ENCODE peak calls at places on chromosomes 12 and 14, in ten cellular contexts. D is NCI-H146; C is K562; H is GM04504; O is T-helper 1 cell; Q is left ventricle myocardium superior; X is NCI-H187 treated with DMSO at 0.1 percent for 48 hours; Y is T follicular helper cell; B is posterior cingulate gyrus; N is stimulated activated CD8-positive, alpha-beta memory T cell treated with anti-CD3 and anti-CD28 coated beads, Interleukin-12 subunit alpha, Interleukin-12 subunit beta, amount 100 ng/mL, for 4 hours. W is an unnamed sample.

GRCh38 chr14:95488376-95489162 is 27.9 kb downstream of the SYNE3 start:
- DNase-seq in Y (no peak), Q (peak), D (no peak), C (no peak), N (no peak), X (no peak), B (peak), H (no peak), O (no peak), W (no peak)

GRCh38 chr12:47493801-47494200 is 212.0 kb downstream of the RPAP3 start:
- DNase-seq in Q (no peak), N (no peak), X (no peak), C (no peak), O (no peak), B (no peak), H (no peak), Y (no peak), D (no peak), W (no peak)

GRCh38 chr12:31835276-31835882 is 106.6 kb upstream of the AMN1 start:
- DNase-seq in Q (no peak), C (no peak), D (no peak), X (no peak), N (no peak), Y (no peak), H (no peak), O (no peak), B (no peak), W (no peak)

GRCh38 chr12:115203661-115204060 is 519.7 kb upstream of the TBX3 start:
- DNase-seq in N (no peak), C (no peak), O (no peak), Y (no peak), B (no peak), D (no peak), X (no peak), H (no peak), Q (no peak), W (no peak)

GRCh38 chr12:119803391-119803791 is 73.7 kb downstream of the CIT start:
- DNase-seq in B (peak), X (no peak), D (no peak), Y (no peak), Q (no peak), H (no peak), C (no peak), O (no peak), N (no peak), W (no peak)

GRCh38 chr12:99131761-99132199 is 486.7 kb downstream of the APAF1 start:
- DNase-seq in Q (peak), X (no peak), D (no peak), Y (no peak), H (no peak), N (no peak), B (peak), O (no peak), C (no peak), W (peak)

GRCh38 chr12:7642876-7643309 is 22.8 kb downstream of the APOBEC1 start:
- DNase-seq in X (no peak), C (no peak), N (no peak), O (no peak), Y (no peak), Q (no peak), H (no peak), B (no peak), D (no peak), W (no peak)

GRCh38 chr12:49524660-49525324 is 14.0 kb upstream of the KCNH3 start:
- DNase-seq in D (no peak), H (no peak), O (no peak), B (no peak), N (no peak), X (no peak), Q (no peak), Y (no peak), C (no peak), W (no peak)

GRCh38 chr12:41250748-41251147 is 62.6 kb downstream of the PDZRN4 start:
- DNase-seq in H (no peak), D (no peak), O (no peak), Y (no peak), C (no peak), N (no peak), B (no peak), X (no peak), Q (no peak), W (no peak)

GRCh38 chr12:104748790-104749189 is 209.3 kb downstream of the SLC41A2 start:
- DNase-seq in H (no peak), D (no peak), X (no peak), O (no peak), B (no peak), Q (no peak), Y (no peak), N (no peak), C (no peak), W (no peak)

GRCh38 chr12:124837958-124838803 is 25.5 kb downstream of the SCARB1 start:
- DNase-seq in O (no peak), H (peak), Y (no peak), N (no peak), C (no peak), X (no peak), B (peak), D (peak), Q (peak), W (peak)

GRCh38 chr12:107749094-107749493 is 11.8 kb downstream of the PRDM4 start:
- DNase-seq in N (no peak), D (no peak), Q (no peak), C (no peak), H (peak), Y (no peak), B (no peak), X (no peak), O (no peak), W (no peak)

GRCh38 chr12:68785358-68785757 is 22.6 kb upstream of the MDM2 start:
- DNase-seq in N (no peak), X (no peak), Q (no peak), H (no peak), D (no peak), B (no peak), C (no peak), O (no peak), Y (no peak), W (no peak)

GRCh38 chr12:58066296-58066695 is 124.9 kb downstream of the ATP23 start:
- DNase-seq in H (no peak), D (no peak), Q (no peak), O (no peak), Y (no peak), B (no peak), X (no peak), N (no peak), C (no peak), W (no peak)

GRCh38 chr12:26661399-26661798 is 171.6 kb downstream of the ITPR2 start:
- DNase-seq in Q (no peak), C (no peak), O (no peak), Y (no peak), B (no peak), D (no peak), N (no peak), X (no peak), H (no peak), W (no peak)

GRCh38 chr12:47156167-47156736 is 76.5 kb upstream of the AMIGO2 start:
- DNase-seq in X (no peak), H (no peak), C (peak), D (no peak), Q (peak), N (no peak), B (no peak), Y (no peak), O (no peak), W (no peak)

GRCh38 chr14:39593339-39593738 is 161.1 kb upstream of the FBXO33 start:
- DNase-seq in Y (no peak), N (no peak), O (no peak), Q (no peak), C (no peak), H (no peak), D (no peak), X (no peak), B (no peak), W (no peak)

GRCh38 chr12:46473634-46474201 is 101.1 kb upstream of the SLC38A2 start:
- DNase-seq in N (no peak), D (no peak), X (no peak), O (no peak), Y (no peak), B (no peak), Q (peak), C (peak), H (peak), W (no peak)

GRCh38 chr12:138898-139534 is 72.4 kb downstream of the IQSEC3 start:
- DNase-seq in D (no peak), H (no peak), B (no peak), O (no peak), Q (peak), X (no peak), Y (no peak), N (no peak), C (no peak), W (no peak)

GRCh38 chr12:114392909-114393308 is 13.0 kb downstream of the TBX5 start:
- DNase-seq in Y (no peak), B (no peak), N (no peak), D (no peak), Q (peak), H (no peak), C (no peak), O (no peak), X (no peak), W (no peak)

GRCh38 chr14:98754343-98755025 is 517.5 kb downstream of the BCL11B start:
- DNase-seq in Q (no peak), C (no peak), B (no peak), D (no peak), O (no peak), H (no peak), X (no peak), Y (no peak), N (no peak), W (no peak)